ENCODE peak calls at places on chromosomes 5 and 9, in five cellular contexts. K, V, Y, F and T are unnamed samples.

GRCh38 chr9:83355024-83355444 is 183.2 kb downstream of the FRMD3 start:
- DNase-seq in K (no peak), V (no peak), Y (no peak), F (no peak), T (no peak)

GRCh38 chr9:133643978-133644760 is 8.0 kb downstream of the DBH start:
- DNase-seq in K (no peak), V (no peak), Y (no peak), F (no peak), T (peak)

GRCh38 chr9:86175743-86176456 is 76.5 kb upstream of the GOLM1 start:
- DNase-seq in K (no peak), V (no peak), Y (no peak), F (peak), T (peak)

GRCh38 chr9:129222691-129223218 is 44.7 kb upstream of the IER5L start:
- DNase-seq in K (no peak), V (no peak), Y (no peak), F (no peak), T (no peak)

GRCh38 chr5:19208397-19208796 is 779.6 kb downstream of the CDH18 start:
- DNase-seq in K (no peak), V (no peak), Y (no peak), F (no peak), T (no peak)

GRCh38 chr9:3879315-3879714 is 353.5 kb upstream of the RFX3 start:
- DNase-seq in K (peak), V (no peak), Y (no peak), F (no peak), T (no peak)

GRCh38 chr5:66469684-66470083 is 126.5 kb upstream of the MAST4 start:
- DNase-seq in K (no peak), V (no peak), Y (no peak), F (no peak), T (no peak)

GRCh38 chr9:98465799-98466198 is 210.3 kb upstream of the TBC1D2 start:
- DNase-seq in K (no peak), V (no peak), Y (no peak), F (no peak), T (no peak)

GRCh38 chr5:149611327-149611726 is 30.0 kb downstream of the ARHGEF37 start:
- DNase-seq in K (peak), V (no peak), Y (no peak), F (no peak), T (peak)

GRCh38 chr5:160262665-160263064 is 33.4 kb downstream of the FABP6 start:
- DNase-seq in K (peak), V (no peak), Y (no peak), F (no peak), T (no peak)

GRCh38 chr5:135447298-135447929 is at the start of gene DCANP1:
- DNase-seq in K (no peak), V (no peak), Y (no peak), F (no peak), T (no peak)

GRCh38 chr5:168976311-168976893 is 324.5 kb downstream of the SLIT3 start:
- DNase-seq in K (no peak), V (no peak), Y (no peak), F (no peak), T (no peak)

GRCh38 chr9:93582115-93582514 is 5.7 kb downstream of the PHF2 start:
- DNase-seq in K (no peak), V (no peak), Y (no peak), F (peak), T (no peak)

GRCh38 chr9:738209-738915 is 103.1 kb upstream of the DMRT1 start:
- DNase-seq in K (no peak), V (no peak), Y (no peak), F (no peak), T (peak)

GRCh38 chr5:67133217-67133616 is 63.4 kb downstream of the CD180 start:
- DNase-seq in K (no peak), V (no peak), Y (no peak), F (no peak), T (no peak)

GRCh38 chr5:10434392-10434791 is 7.3 kb upstream of the ROPN1L start:
- DNase-seq in K (no peak), V (no peak), Y (no peak), F (no peak), T (no peak)

GRCh38 chr9:94804917-94805544 is 78.5 kb downstream of the AOPEP start:
- DNase-seq in K (peak), V (no peak), Y (no peak), F (no peak), T (no peak)

GRCh38 chr9:23825700-23826099 is 340 bp downstream of the ELAVL2 start:
- DNase-seq in K (no peak), V (no peak), Y (no peak), F (no peak), T (no peak)

GRCh38 chr5:34684980-34685352 is 28.8 kb downstream of the RAI14 start:
- DNase-seq in K (no peak), V (no peak), Y (no peak), F (no peak), T (no peak)